ENCODE peak calls at places on chromosomes 2 and 18, in nine cellular contexts. S, D, B, T, Y, E, V, C and N are unnamed samples.

GRCh38 chr2:174224665-174225288 is 23.6 kb downstream of the OLA1 start:
- DNase-seq in S (no peak), D (no peak), B (no peak), T (no peak), Y (no peak), E (peak), V (no peak), C (no peak), N (no peak)

GRCh38 chr2:128379021-128380005 is 60.6 kb upstream of the HS6ST1 start:
- DNase-seq in S (no peak), D (peak), B (no peak), T (peak), Y (peak), E (no peak), V (peak), C (peak), N (peak)

GRCh38 chr2:95278637-95279225 is 4.5 kb downstream of the PROM2 start:
- DNase-seq in S (no peak), D (no peak), B (no peak), T (peak), Y (no peak), E (no peak), V (no peak), C (no peak), N (no peak)

GRCh38 chr18:6488956-6489355 is 74.2 kb upstream of the L3MBTL4 start:
- DNase-seq in S (no peak), D (no peak), B (no peak), T (no peak), Y (no peak), E (no peak), V (no peak), C (no peak), N (no peak)

GRCh38 chr2:109045505-109045904 is 56.5 kb upstream of the EDAR start:
- DNase-seq in S (no peak), D (no peak), B (no peak), T (no peak), Y (no peak), E (no peak), V (no peak), C (no peak), N (no peak)

GRCh38 chr2:239247401-239248245 is 153.2 kb downstream of the HDAC4 start:
- DNase-seq in S (no peak), D (no peak), B (no peak), T (no peak), Y (no peak), E (no peak), V (no peak), C (peak), N (no peak)

GRCh38 chr18:73750052-73750451 is 397.6 kb downstream of the FBXO15 start:
- DNase-seq in S (no peak), D (no peak), B (no peak), T (no peak), Y (no peak), E (no peak), V (no peak), C (no peak), N (no peak)

GRCh38 chr2:182416861-182417260 is 10.0 kb downstream of the PDE1A start:
- DNase-seq in S (no peak), D (no peak), B (no peak), T (no peak), Y (no peak), E (no peak), V (no peak), C (no peak), N (no peak)

GRCh38 chr18:25074925-25075693 is 276.9 kb downstream of the ZNF521 start:
- DNase-seq in S (no peak), D (peak), B (no peak), T (no peak), Y (no peak), E (no peak), V (no peak), C (no peak), N (no peak)

GRCh38 chr2:184835081-184835728 is 236.9 kb downstream of the ZNF804A start:
- DNase-seq in S (no peak), D (no peak), B (no peak), T (no peak), Y (no peak), E (no peak), V (no peak), C (no peak), N (no peak)

GRCh38 chr2:215848679-215849078 is 164.7 kb downstream of the MREG start:
- DNase-seq in S (no peak), D (no peak), B (no peak), T (no peak), Y (peak), E (no peak), V (no peak), C (no peak), N (no peak)

GRCh38 chr2:120786559-120786960 is 50.9 kb downstream of the GLI2 start:
- DNase-seq in S (no peak), D (no peak), B (no peak), T (no peak), Y (no peak), E (no peak), V (no peak), C (no peak), N (no peak)

GRCh38 chr2:170967553-170967952 is 38.5 kb downstream of the GORASP2 start:
- DNase-seq in S (no peak), D (no peak), B (no peak), T (no peak), Y (no peak), E (no peak), V (no peak), C (no peak), N (no peak)

GRCh38 chr2:164896634-164897033 is 55.0 kb upstream of the COBLL1 start:
- DNase-seq in S (no peak), D (no peak), B (no peak), T (no peak), Y (peak), E (no peak), V (no peak), C (peak), N (no peak)

GRCh38 chr2:218806346-218806978 is 24.5 kb downstream of the CYP27A1 start:
- DNase-seq in S (no peak), D (peak), B (no peak), T (no peak), Y (peak), E (no peak), V (peak), C (peak), N (peak)

GRCh38 chr2:33278245-33278943 is 198.1 kb upstream of the RASGRP3 start:
- DNase-seq in S (no peak), D (peak), B (no peak), T (no peak), Y (no peak), E (no peak), V (no peak), C (no peak), N (no peak)

GRCh38 chr2:164869420-164869772 is 27.8 kb upstream of the COBLL1 start:
- DNase-seq in S (no peak), D (no peak), B (no peak), T (no peak), Y (no peak), E (no peak), V (no peak), C (no peak), N (no peak)

GRCh38 chr2:105402809-105403208 is 4.0 kb upstream of the FHL2 start:
- DNase-seq in S (no peak), D (no peak), B (no peak), T (no peak), Y (no peak), E (no peak), V (no peak), C (no peak), N (no peak)

GRCh38 chr2:105405291-105405690 is 6.4 kb upstream of the FHL2 start:
- DNase-seq in S (no peak), D (no peak), B (no peak), T (no peak), Y (peak), E (no peak), V (no peak), C (no peak), N (no peak)

GRCh38 chr2:105404736-105405135 is 5.9 kb upstream of the FHL2 start:
- DNase-seq in S (no peak), D (no peak), B (no peak), T (no peak), Y (no peak), E (no peak), V (no peak), C (no peak), N (no peak)

GRCh38 chr2:105403241-105403784 is 4.5 kb upstream of the FHL2 start:
- DNase-seq in S (no peak), D (no peak), B (no peak), T (no peak), Y (no peak), E (no peak), V (no peak), C (no peak), N (no peak)

DNA sequence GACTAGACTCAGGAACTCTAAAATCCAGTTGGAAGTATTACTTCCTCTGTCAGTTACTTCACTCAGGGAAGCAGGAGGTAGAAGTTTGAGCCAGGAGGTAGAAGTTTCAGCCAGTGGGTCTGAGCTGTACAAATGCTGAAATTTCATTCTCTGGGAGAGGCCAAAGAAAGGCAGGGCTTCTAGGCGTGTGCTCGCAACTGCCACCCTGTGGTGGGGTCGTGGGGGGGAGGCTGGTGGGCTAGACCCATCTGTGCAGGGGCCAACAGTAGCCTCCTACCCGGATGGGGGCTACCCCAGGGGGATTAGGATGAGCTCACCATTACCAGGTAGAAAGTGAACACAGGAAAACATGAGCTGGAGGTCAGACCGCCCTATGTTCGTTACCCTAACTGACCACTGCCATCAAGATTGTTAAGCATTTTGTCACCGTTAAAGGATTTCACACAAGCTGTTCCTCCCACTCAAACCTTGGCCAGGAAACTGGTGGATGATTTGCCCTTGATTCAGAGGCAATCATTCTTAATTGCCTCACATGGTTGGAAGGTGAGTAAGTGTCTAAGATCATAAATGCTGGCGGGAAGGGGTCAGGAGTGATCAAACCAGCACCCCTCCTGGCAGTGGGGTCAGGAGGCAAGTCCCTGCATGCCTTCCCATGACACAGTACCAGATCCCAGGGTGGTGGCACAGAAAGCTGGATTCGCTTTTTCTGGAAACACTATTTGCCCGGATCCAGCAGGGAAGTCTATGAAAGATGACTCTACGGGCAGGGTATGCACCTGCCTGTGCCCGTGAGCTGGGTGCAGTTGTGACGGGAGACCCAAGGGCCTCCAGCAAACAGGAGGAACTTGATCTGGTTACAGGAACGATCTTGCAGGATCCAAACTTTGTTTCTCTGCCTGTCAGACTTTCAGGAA is 5.2 kb upstream of the FHL2 start:
- DNase-seq in S (no peak), D (peak), B (no peak), T (peak), Y (peak), E (peak), V (no peak), C (peak), N (no peak)
- TF ChIP-seq CTCF in S (no peak), D (no peak), B (no peak), T (peak), Y (peak), E (peak), V (no peak), C (peak), N (no peak)

GRCh38 chr2:179240481-179241451 is 23.9 kb downstream of the SESTD1 start:
- DNase-seq in S (no peak), D (no peak), B (no peak), T (no peak), Y (no peak), E (no peak), V (no peak), C (no peak), N (no peak)
- TF ChIP-seq CTCF in S (peak), D (no peak), B (no peak), T (no peak), Y (no peak), E (no peak), V (no peak), C (no peak), N (no peak)

DNA sequence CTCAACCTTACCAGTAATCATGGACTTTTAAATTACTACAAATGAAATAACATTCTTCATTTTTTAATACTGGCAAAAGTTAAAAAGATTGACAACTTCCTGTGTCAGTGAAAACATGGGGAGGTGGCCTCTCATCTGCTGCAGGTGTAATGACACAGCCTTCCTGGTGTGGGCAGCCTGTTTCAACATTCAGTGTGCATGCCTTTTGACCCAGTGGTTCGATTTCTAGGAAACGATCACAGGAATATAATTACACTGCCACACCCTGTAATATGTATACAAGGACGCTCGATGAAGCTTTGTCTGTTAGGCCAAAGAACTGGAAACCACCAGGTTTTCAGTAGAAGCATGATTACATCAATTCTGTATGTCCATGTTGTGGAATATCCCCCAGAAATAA is 68.7 kb downstream of the MTHFD2 start:
- DNase-seq in S (no peak), D (no peak), B (peak), T (no peak), Y (no peak), E (peak), V (no peak), C (no peak), N (no peak)
- TF ChIP-seq CTCF in S (peak), D (peak), B (peak), T (peak), Y (no peak), E (peak), V (no peak), C (no peak), N (no peak)

GRCh38 chr2:30706534-30707303 is 100.5 kb downstream of the CAPN13 start:
- DNase-seq in S (peak), D (peak), B (peak), T (no peak), Y (peak), E (peak), V (peak), C (peak), N (no peak)
- TF ChIP-seq CTCF in S (peak), D (peak), B (peak), T (peak), Y (peak), E (peak), V (peak), C (peak), N (peak)

GRCh38 chr2:223692227-223692947 is 90.2 kb upstream of the SCG2 start:
- DNase-seq in S (peak), D (no peak), B (no peak), T (no peak), Y (peak), E (no peak), V (no peak), C (peak), N (no peak)
- TF ChIP-seq CTCF in S (peak), D (no peak), B (peak), T (peak), Y (peak), E (peak), V (peak), C (peak), N (peak)

GRCh38 chr2:204024906-204025475 is 88.4 kb downstream of the ICOS start:
- DNase-seq in S (no peak), D (no peak), B (no peak), T (no peak), Y (no peak), E (no peak), V (no peak), C (no peak), N (no peak)

GRCh38 chr2:204024503-204024902 is 87.9 kb downstream of the ICOS start:
- DNase-seq in S (peak), D (no peak), B (no peak), T (no peak), Y (peak), E (no peak), V (no peak), C (peak), N (no peak)

GRCh38 chr2:204027105-204027504 is 90.5 kb downstream of the ICOS start:
- DNase-seq in S (no peak), D (no peak), B (peak), T (no peak), Y (no peak), E (no peak), V (no peak), C (peak), N (no peak)

GRCh38 chr2:204023088-204023487 is 86.5 kb downstream of the ICOS start:
- DNase-seq in S (no peak), D (no peak), B (no peak), T (no peak), Y (no peak), E (no peak), V (no peak), C (no peak), N (no peak)

GRCh38 chr2:204026294-204026693 is 89.7 kb downstream of the ICOS start:
- DNase-seq in S (no peak), D (no peak), B (no peak), T (no peak), Y (no peak), E (no peak), V (no peak), C (no peak), N (no peak)
- TF ChIP-seq CTCF in S (peak), D (no peak), B (no peak), T (no peak), Y (no peak), E (peak), V (no peak), C (peak), N (no peak)

GRCh38 chr2:199603748-199604291 is 146.1 kb upstream of the SATB2 start:
- DNase-seq in S (no peak), D (no peak), B (no peak), T (no peak), Y (peak), E (no peak), V (no peak), C (peak), N (no peak)

GRCh38 chr2:199602271-199602895 is 144.6 kb upstream of the SATB2 start:
- DNase-seq in S (no peak), D (no peak), B (no peak), T (no peak), Y (no peak), E (no peak), V (no peak), C (no peak), N (no peak)

GRCh38 chr2:199602896-199603482 is 145.2 kb upstream of the SATB2 start:
- DNase-seq in S (no peak), D (no peak), B (no peak), T (no peak), Y (no peak), E (no peak), V (no peak), C (peak), N (no peak)

GRCh38 chr2:199607914-199608313 is 150.2 kb upstream of the SATB2 start:
- DNase-seq in S (no peak), D (no peak), B (no peak), T (no peak), Y (no peak), E (no peak), V (no peak), C (no peak), N (no peak)

DNA sequence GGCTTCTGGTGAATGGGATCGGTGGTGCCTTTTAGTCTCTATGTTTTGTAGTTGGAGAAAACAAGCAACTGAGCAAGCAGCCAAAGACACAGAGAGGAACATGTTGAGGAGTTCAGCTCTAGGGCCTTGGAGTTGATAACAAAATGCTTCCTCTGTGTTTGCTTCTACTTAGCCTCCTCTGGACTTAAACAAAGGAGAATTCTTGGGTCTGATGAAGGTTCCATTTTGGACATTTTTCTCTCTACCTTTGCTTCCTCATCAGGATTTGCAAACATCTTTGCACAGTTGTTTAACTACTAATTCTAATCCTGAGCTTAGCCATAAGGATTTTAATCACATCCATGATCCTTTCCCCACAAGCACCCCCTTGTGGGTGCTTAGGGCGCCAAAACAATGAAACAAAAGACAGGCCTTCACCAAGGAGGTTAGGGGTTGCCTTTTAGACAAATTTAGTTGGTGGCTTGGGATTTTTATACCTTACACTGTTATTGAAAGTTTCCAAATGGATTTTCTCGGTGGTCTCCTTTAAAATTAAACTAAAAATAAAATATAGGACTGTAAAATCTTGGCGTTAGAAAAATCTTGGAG is 148.5 kb upstream of the SATB2 start:
- DNase-seq in S (no peak), D (no peak), B (no peak), T (no peak), Y (no peak), E (no peak), V (no peak), C (no peak), N (no peak)
- TF ChIP-seq CTCF in S (peak), D (no peak), B (no peak), T (peak), Y (no peak), E (peak), V (no peak), C (peak), N (no peak)